ENCODE peak calls at places on chromosomes 5 and 9, in four cellular contexts. O, R, W and K are unnamed samples.

GRCh38 chr9:36101916-36102741 is 34.4 kb upstream of the GLIPR2 start:
- DNase-seq in O (peak), R (peak), W (peak), K (peak)

GRCh38 chr9:69877852-69878507 is 57.4 kb downstream of the CFAP95 start:
- DNase-seq in R (peak), O (peak), W (no peak), K (no peak)

GRCh38 chr9:95771556-95772280 is 103.8 kb upstream of the ERCC6L2 start:
- DNase-seq in R (no peak), W (peak), O (no peak), K (peak)

GRCh38 chr9:136981588-136982231 is 1.1 kb upstream of the LCNL1 start:
- DNase-seq in R (no peak), O (no peak), W (no peak), K (no peak)

GRCh38 chr9:5886114-5886939 is 4.4 kb upstream of the MLANA start:
- DNase-seq in W (peak), O (peak), R (peak), K (peak)

GRCh38 chr5:92309336-92309991 is 926.3 kb upstream of the ARRDC3 start:
- DNase-seq in O (peak), R (peak), W (no peak), K (no peak)

GRCh38 chr5:111404270-111404769 is 108.0 kb downstream of the STARD4 start:
- DNase-seq in O (peak), W (no peak), R (no peak), K (no peak)

GRCh38 chr5:113020461-113021273 is 44.1 kb downstream of the DCP2 start:
- DNase-seq in O (peak), R (no peak), W (no peak), K (no peak)

GRCh38 chr9:127980056-127980705 is 608 bp downstream of the EEIG1 start:
- DNase-seq in O (peak), W (peak), R (no peak), K (no peak)
- TF ChIP-seq POLR2A in O (no peak), W (peak), R (peak), K (no peak)

GRCh38 chr5:76446776-76447175 is 43.7 kb downstream of the IQGAP2 start:
- DNase-seq in O (no peak), R (no peak), W (no peak), K (no peak)

GRCh38 chr5:76441101-76441500 is 38.0 kb downstream of the IQGAP2 start:
- DNase-seq in W (no peak), R (no peak), O (no peak), K (no peak)

GRCh38 chr5:76439929-76440328 is 36.8 kb downstream of the IQGAP2 start:
- DNase-seq in R (no peak), O (no peak), W (no peak), K (no peak)

GRCh38 chr5:76441890-76442673 is 39.0 kb downstream of the IQGAP2 start:
- DNase-seq in W (no peak), R (no peak), O (no peak), K (no peak)

GRCh38 chr5:76443399-76443798 is 40.3 kb downstream of the IQGAP2 start:
- DNase-seq in R (no peak), W (no peak), O (no peak), K (no peak)
- TF ChIP-seq CTCF in R (no peak), W (no peak), O (no peak), K (no peak)

GRCh38 chr5:132469380-132470372 is 20.9 kb downstream of the IRF1 start:
- DNase-seq in R (no peak), O (no peak), W (no peak), K (no peak)
- TF ChIP-seq POLR2A in R (no peak), O (no peak), W (no peak), K (no peak)

DNA sequence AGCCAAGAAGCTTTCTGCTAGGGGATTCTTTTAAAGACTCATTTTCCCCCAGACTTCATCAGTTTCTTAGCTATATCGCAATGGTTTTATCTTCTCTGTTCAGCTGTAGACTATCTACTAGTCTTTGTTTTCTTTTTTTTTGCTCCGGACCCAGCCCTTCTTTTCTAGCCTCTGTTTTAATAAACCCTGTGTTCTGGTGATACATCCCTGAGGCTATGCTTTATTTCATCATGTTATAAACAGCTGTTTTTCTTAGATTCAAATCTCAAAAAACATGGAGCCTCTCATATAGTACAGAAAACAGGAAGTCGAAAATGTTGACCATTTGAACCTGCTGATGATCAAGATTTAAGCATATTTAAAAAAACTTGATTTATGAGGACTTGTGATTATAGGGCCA is 37.8 kb downstream of the SCGB3A1 start:
- DNase-seq in W (no peak), O (no peak), R (no peak), K (no peak)
- TF ChIP-seq CTCF in W (no peak), O (no peak), R (no peak), K (no peak)

DNA sequence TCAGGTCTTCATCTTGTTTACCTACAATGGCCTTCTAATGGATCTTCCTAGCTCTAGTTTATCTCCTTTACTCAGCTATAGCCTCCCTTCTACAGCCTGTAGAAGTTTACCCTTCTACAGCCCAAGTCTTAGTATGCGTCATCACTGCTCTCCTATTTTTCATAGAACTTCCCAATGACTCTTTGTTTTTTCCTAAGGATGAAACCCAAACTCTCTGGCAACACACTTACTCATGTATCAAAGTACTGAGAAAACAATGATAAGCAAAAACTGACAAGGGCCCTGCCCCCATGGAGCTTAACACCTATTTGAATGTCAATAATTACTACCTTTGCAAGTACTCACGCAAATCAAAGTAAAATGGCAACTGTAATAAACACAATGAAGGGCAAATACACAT is 33.7 kb downstream of the LEAP2 start:
- DNase-seq in R (no peak), O (peak), W (no peak), K (no peak)
- TF ChIP-seq POLR2A in R (no peak), O (no peak), W (no peak), K (no peak)

GRCh38 chr5:88145603-88146467 is 122.8 kb downstream of the TMEM161B start:
- DNase-seq in R (no peak), O (no peak), W (no peak), K (no peak)
- TF ChIP-seq CTCF in R (no peak), O (no peak), W (no peak), K (no peak)

DNA sequence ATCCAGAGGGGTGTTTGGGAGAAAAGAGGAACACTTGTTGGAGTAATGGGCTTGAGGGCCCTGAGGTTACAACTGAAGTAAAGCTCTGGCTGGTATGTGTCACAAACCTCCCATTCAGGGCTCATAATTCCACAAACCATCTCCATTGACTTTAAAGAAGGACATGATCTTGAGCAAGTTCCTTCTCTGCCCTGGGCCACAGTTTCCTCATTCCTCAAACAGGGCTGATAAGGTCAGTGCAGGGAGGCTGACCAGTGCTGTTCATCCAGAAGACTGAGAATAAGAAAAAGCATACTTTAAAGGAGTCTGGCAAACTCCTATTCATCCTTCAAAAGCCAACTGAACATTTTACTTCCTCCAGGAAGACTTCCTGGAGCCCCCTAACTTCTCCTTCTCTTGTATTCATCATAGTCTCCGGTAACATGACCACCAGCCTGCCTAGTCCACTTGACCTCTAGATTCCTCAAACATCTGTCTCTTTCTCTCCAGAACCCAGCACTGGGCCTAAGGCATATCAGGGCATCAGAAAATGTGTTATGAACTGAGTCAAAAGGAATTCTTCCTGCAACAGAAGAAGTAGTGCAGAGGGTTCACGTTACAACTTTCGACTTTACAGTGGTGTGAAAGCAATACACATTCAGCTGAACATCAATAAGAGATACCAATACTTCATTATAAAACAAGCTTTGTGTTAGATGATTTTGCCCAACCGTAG is 20.7 kb upstream of the PTPN3 start:
- DNase-seq in R (no peak), O (no peak), W (no peak), K (no peak)
- TF ChIP-seq POLR2A in R (no peak), O (no peak), W (no peak), K (no peak)